ENCODE peak calls at places on chromosomes 3 and 15, in four cellular contexts. A is GM12878, S is HepG2, X is K562. L is an unnamed sample.

GRCh38 chr3:143764840-143765239 is 83.4 kb downstream of the SLC9A9 start:
- DNase-seq in A (no peak), S (no peak), X (no peak), L (no peak)

GRCh38 chr3:126450219-126450618 is 25.5 kb downstream of the ZXDC start:
- DNase-seq in A (no peak), S (no peak), X (no peak), L (no peak)

GRCh38 chr3:195207731-195208130 is 63.2 kb downstream of the XXYLT1 start:
- DNase-seq in A (no peak), S (no peak), X (no peak), L (no peak)

GRCh38 chr3:123694377-123695147 is 109.7 kb upstream of the HACD2 start:
- DNase-seq in A (no peak), S (no peak), X (no peak), L (no peak)

GRCh38 chr15:71239592-71240364 is 124.5 kb downstream of the THSD4 start:
- DNase-seq in A (no peak), S (no peak), X (no peak), L (no peak)

GRCh38 chr3:55608266-55608937 is 121.3 kb upstream of the WNT5A start:
- DNase-seq in A (no peak), S (no peak), X (no peak), L (no peak)

GRCh38 chr3:145144361-145144760 is 1016.6 kb downstream of the PLOD2 start:
- DNase-seq in A (no peak), S (no peak), X (no peak), L (no peak)

GRCh38 chr3:126912027-126912422 is 70.9 kb upstream of the PLXNA1 start:
- DNase-seq in A (no peak), S (no peak), X (no peak), L (no peak)

GRCh38 chr3:133377396-133377795 is 22.5 kb upstream of the BFSP2 start:
- DNase-seq in A (no peak), S (peak; percentile 28), X (no peak), L (no peak)

GRCh38 chr15:76282451-76282850 is 28.8 kb downstream of the ETFA start:
- DNase-seq in A (no peak), S (no peak), X (no peak), L (no peak)

GRCh38 chr3:38474928-38475605 is 21.1 kb upstream of the EXOG start:
- DNase-seq in A (no peak), S (no peak), X (no peak), L (no peak)
- TF ChIP-seq NR2C2 in A (no peak), S (no peak), X (no peak), L (no peak)

GRCh38 chr15:100631831-100632230 is 29.4 kb downstream of the ASB7 start:
- DNase-seq in A (no peak), S (no peak), X (no peak), L (no peak)
- TF ChIP-seq ESRRA in A (no peak), S (no peak), X (no peak), L (no peak)

GRCh38 chr3:110413807-110414748 is 657.5 kb upstream of the NECTIN3 start:
- DNase-seq in A (no peak), S (no peak), X (no peak), L (no peak)
- TF ChIP-seq NR2C2 in A (no peak), S (no peak), X (no peak), L (no peak)

DNA sequence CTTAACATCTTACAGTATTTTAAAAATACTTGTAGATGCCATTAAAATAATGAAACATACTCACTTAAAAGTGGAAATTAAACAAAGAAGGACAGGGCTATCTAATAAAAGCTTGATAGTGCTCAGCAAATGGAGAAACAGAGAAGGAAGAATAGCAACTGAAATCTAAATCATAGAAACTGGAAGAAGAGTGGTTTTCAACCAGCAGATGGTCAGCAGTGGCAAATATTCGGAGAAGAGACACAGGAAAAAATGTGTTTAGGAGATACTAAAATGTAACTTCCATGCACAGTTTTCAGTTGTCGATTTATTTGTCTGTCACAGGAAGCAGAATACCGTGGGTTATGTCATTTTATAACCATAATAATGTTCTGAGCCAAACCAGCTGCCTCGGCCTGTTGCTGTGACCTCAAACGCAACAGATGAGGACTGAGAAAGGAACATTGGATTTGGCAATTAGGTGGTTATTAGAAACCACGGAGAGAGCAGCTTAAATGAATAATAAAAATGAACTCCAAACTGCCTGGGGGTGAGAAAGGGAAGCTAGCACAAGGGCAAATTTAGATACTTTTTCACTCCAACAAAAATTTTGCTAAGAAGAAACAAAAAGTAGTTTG is 246.6 kb upstream of the KCNMB2 start:
- DNase-seq in A (no peak), S (no peak), X (no peak), L (no peak)
- TF ChIP-seq ESRRA in A (no peak), S (no peak), X (no peak), L (no peak)

GRCh38 chr3:183158113-183158512 is 4.4 kb downstream of the LAMP3 start:
- DNase-seq in A (no peak), S (no peak), X (no peak), L (no peak)

GRCh38 chr3:183159319-183159718 is 3.2 kb downstream of the LAMP3 start:
- DNase-seq in A (no peak), S (no peak), X (peak; percentile 17), L (no peak)

GRCh38 chr3:183156266-183156665 is 6.3 kb downstream of the LAMP3 start:
- DNase-seq in A (no peak), S (no peak), X (no peak), L (no peak)

GRCh38 chr3:183160616-183161015 is 1.9 kb downstream of the LAMP3 start:
- DNase-seq in A (no peak), S (no peak), X (no peak), L (no peak)

GRCh38 chr3:183158552-183159006 is 4.0 kb downstream of the LAMP3 start:
- DNase-seq in A (peak; percentile 97), S (no peak), X (peak; percentile 26), L (no peak)
- TF ChIP-seq NR2C2 in A (no peak), S (no peak), X (no peak), L (no peak)

DNA sequence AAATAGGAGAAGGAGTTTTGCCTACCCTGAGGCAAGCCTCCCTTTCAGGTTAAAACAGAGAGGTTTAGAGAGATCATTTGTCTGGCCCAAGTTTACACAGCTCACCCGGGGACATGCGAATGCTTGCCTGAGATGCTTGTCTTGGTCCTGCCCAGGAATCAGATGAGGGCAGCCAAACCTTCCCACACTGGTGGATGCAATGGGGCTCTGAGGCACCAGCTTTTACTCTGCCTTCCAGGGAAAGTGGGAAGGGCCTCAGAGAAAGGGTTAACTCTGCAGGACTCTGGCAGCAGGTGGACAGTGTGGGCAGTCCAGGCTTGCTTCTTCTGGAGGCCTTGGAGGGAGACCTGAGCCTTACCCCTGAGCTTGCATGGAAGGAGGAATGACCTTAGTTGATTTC is 90.0 kb downstream of the LRRK1 start:
- DNase-seq in A (no peak), S (no peak), X (no peak), L (no peak)
- TF ChIP-seq ESRRA in A (no peak), S (no peak), X (no peak), L (no peak)

DNA sequence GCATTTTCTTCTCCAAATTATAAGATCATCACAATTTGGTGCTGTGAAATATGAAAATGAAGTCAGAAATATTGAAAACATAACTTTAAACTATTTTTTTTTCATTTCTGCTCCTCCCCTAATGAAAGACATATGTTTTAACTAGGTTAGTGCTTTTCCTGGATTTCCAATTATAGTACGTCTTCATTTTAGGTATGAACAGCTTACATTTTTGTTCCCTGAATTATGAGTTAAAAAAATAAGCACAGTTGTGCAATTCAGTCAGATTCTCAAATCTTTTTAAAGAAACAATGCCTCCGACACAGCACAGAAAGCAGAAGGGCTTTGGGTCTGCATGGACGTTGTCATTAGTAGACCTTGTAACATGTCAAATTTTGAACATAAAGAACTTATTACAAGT is 83.5 kb upstream of the CFAP20DC start:
- DNase-seq in A (no peak), S (no peak), X (no peak), L (no peak)
- TF ChIP-seq NR2C2 in A (no peak), S (no peak), X (no peak), L (no peak)

GRCh38 chr3:186646106-186646505 is 5.9 kb downstream of the FETUB start:
- DNase-seq in A (no peak), S (no peak), X (no peak), L (no peak)
- TF ChIP-seq ESRRA in A (no peak), S (no peak), X (no peak), L (no peak)

L was measured in WTC11.